ENCODE peak calls at places on chromosomes 7 and 10, in five cellular contexts. R is CD4-positive, alpha-beta memory T cell; I is tibial artery; W is foreskin fibroblast; H is brain microvascular endothelial cell. D is an unnamed sample.

GRCh38 chr10:102994551-102995295 is 76.6 kb downstream of the CNNM2 start:
- DNase-seq in I (no peak), H (no peak), R (peak), W (no peak), D (no peak)

GRCh38 chr7:88040694-88041093 is 106.6 kb downstream of the ADAM22 start:
- DNase-seq in W (peak), H (no peak), I (no peak), R (no peak), D (no peak)

GRCh38 chr7:131029002-131029401 is 295.0 kb upstream of the KLF14 start:
- DNase-seq in H (no peak), I (no peak), W (no peak), R (no peak), D (no peak)

GRCh38 chr7:36192050-36192824 is 39.2 kb downstream of the EEPD1 start:
- DNase-seq in I (no peak), H (peak), W (peak), R (no peak), D (peak)

GRCh38 chr10:75121322-75121721 is 9.9 kb downstream of the SAMD8 start:
- DNase-seq in I (no peak), W (no peak), R (no peak), H (no peak), D (no peak)

GRCh38 chr10:91190388-91190870 is 30.0 kb upstream of the PCGF5 start:
- DNase-seq in I (no peak), R (no peak), H (peak), W (peak), D (no peak)

GRCh38 chr10:122864901-122865300 is 14.5 kb downstream of the FAM24B start:
- DNase-seq in H (no peak), W (peak), R (no peak), I (no peak), D (no peak)

GRCh38 chr7:16755397-16755796 is 1.8 kb downstream of the TSPAN13 start:
- DNase-seq in W (peak), I (no peak), H (no peak), R (no peak), D (no peak)

GRCh38 chr7:137986252-137987010 is 15.5 kb downstream of the CREB3L2 start:
- DNase-seq in W (peak), R (no peak), H (no peak), I (no peak), D (no peak)

GRCh38 chr10:31709028-31709427 is 219.6 kb downstream of the ARHGAP12 start:
- DNase-seq in I (no peak), W (peak), R (no peak), H (no peak), D (no peak)

GRCh38 chr7:125098377-125098970 is 168.8 kb upstream of the POT1 start:
- DNase-seq in I (no peak), H (peak), R (no peak), W (no peak), D (no peak)

GRCh38 chr7:31017036-31017747 is 34.9 kb upstream of the ADCYAP1R1 start:
- DNase-seq in H (no peak), W (no peak), I (no peak), R (peak), D (no peak)

GRCh38 chr10:46247181-46247475 is 39.7 kb upstream of the ANTXRL start:
- DNase-seq in R (no peak), I (no peak), W (no peak), H (no peak), D (no peak)

GRCh38 chr7:21358640-21359039 is 69.2 kb upstream of the SP4 start:
- DNase-seq in H (no peak), R (no peak), W (no peak), I (no peak), D (peak)

GRCh38 chr10:125235093-125236069 is 75.0 kb upstream of the CTBP2 start:
- DNase-seq in R (no peak), I (peak), W (no peak), H (no peak), D (no peak)

GRCh38 chr7:30841025-30841735 is 70.0 kb downstream of the MINDY4 start:
- DNase-seq in R (no peak), W (no peak), H (no peak), I (no peak), D (no peak)

GRCh38 chr10:101446947-101447346 is 93.0 kb downstream of the BTRC start:
- DNase-seq in W (no peak), H (no peak), R (no peak), I (no peak), D (no peak)

GRCh38 chr7:16810573-16810972 is 5.8 kb upstream of the AGR2 start:
- DNase-seq in I (no peak), H (no peak), R (no peak), W (no peak), D (no peak)

GRCh38 chr7:116451958-116452729 is 47.4 kb upstream of the CAV2 start:
- DNase-seq in I (no peak), R (no peak), W (no peak), H (no peak), D (no peak)

GRCh38 chr7:112481833-112482669 is 1.3 kb downstream of the LSMEM1 start:
- DNase-seq in I (peak), R (no peak), W (peak), H (peak), D (no peak)

GRCh38 chr10:23399701-23400144 is 39.2 kb upstream of the OTUD1 start:
- DNase-seq in R (no peak), I (no peak), H (peak), W (peak), D (no peak)

GRCh38 chr7:55060690-55061414 is 42.0 kb downstream of the EGFR start:
- DNase-seq in H (no peak), R (no peak), I (no peak), W (peak), D (no peak)

GRCh38 chr10:118594392-118595063 is 920 bp downstream of the PRLHR start:
- DNase-seq in W (peak), I (no peak), R (peak), H (peak), D (no peak)

GRCh38 chr10:44932338-44933116 is 21.4 kb downstream of the TMEM72 start:
- DNase-seq in W (peak), H (peak), R (peak), I (peak), D (peak)

GRCh38 chr7:104179178-104179577 is 28.6 kb downstream of the ORC5 start:
- DNase-seq in H (no peak), W (no peak), R (no peak), I (no peak), D (no peak)

GRCh38 chr10:119395287-119396007 is 147.1 kb downstream of the RGS10 start:
- DNase-seq in I (no peak), H (peak), W (peak), R (no peak), D (peak)

GRCh38 chr7:29764227-29764626 is 42.1 kb upstream of the WIPF3 start:
- DNase-seq in H (no peak), R (no peak), I (no peak), W (no peak), D (no peak)

GRCh38 chr10:54441286-54441685 is 359.7 kb downstream of the PCDH15 start:
- DNase-seq in W (no peak), H (no peak), R (no peak), I (no peak), D (no peak)

GRCh38 chr10:48683893-48684292 is 780 bp upstream of the WDFY4 start:
- DNase-seq in I (no peak), W (no peak), R (no peak), H (no peak), D (no peak)

GRCh38 chr10:76126607-76127190 is 695.3 kb downstream of the LRMDA start:
- DNase-seq in I (no peak), R (no peak), H (no peak), W (peak), D (peak)

GRCh38 chr7:143172354-143172753 is 10.9 kb upstream of the TAS2R39 start:
- DNase-seq in I (no peak), H (no peak), R (no peak), W (peak), D (no peak)

GRCh38 chr10:102001435-102002068 is 54.4 kb downstream of the ARMH3 start:
- DNase-seq in H (no peak), I (no peak), R (no peak), W (no peak), D (no peak)

GRCh38 chr7:132584796-132585494 is 8.7 kb upstream of the PLXNA4 start:
- DNase-seq in W (no peak), I (no peak), R (no peak), H (no peak), D (no peak)

GRCh38 chr10:52316005-52316404 is 1.9 kb downstream of the DKK1 start:
- DNase-seq in R (no peak), W (peak), H (peak), I (no peak), D (no peak)

GRCh38 chr7:121085922-121086321 is 97.4 kb downstream of the CPED1 start:
- DNase-seq in W (peak), I (no peak), H (no peak), R (no peak), D (no peak)
- H3K4me3 ChIP-seq in W (no peak), I (peak), H (no peak), R (no peak), D (no peak)

DNA sequence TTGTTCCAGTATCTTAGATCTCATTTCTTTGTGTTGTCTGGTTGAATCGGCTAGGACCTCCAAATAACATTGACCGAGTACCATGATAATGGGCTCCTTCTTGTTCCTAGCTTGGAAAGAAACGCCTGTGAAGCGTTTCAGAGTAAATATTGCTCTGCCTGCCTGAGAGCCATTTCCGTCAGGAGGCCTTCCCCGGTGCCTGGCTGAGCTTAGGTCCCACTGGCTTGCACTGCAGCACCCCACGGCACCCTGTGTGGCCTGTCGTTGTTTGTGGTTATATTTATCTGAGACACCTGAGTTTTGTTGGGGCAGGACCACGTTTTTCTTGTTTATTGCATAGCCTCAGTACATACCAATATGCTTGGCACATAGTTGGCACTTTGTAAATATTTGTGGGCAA is 17.8 kb downstream of the FOXK1 start:
- DNase-seq in H (no peak), I (no peak), R (no peak), W (no peak), D (no peak)
- H3K4me3 ChIP-seq in H (no peak), I (no peak), R (no peak), W (no peak), D (no peak)

GRCh38 chr10:71728218-71728737 is 8.7 kb upstream of the C10orf105 start:
- DNase-seq in I (no peak), H (no peak), R (no peak), W (peak), D (no peak)
- H3K4me3 ChIP-seq in I (no peak), H (no peak), R (no peak), W (no peak), D (no peak)

DNA sequence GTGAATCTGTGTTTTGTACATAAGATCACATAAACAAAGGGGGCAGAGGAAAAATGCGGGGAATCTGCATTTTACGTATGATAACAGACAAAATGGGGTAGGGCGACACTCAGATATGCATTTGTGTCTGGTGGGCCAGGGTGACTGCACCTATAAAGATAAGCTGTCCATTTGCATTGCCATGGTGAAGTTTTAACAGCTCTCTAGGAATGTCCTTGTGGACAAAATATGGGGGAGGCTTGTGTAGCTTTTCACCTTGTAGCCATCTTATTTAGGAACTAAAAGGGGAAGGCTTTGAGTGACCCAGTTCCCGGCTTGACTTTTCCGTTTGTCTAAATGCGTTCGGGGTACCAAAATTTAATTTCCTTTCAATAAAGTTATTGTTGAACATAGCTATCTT is 92.4 kb upstream of the AGBL3 start:
- DNase-seq in R (no peak), I (no peak), W (no peak), H (no peak), D (no peak)
- H3K4me3 ChIP-seq in R (no peak), I (no peak), W (peak), H (no peak), D (no peak)

DNA sequence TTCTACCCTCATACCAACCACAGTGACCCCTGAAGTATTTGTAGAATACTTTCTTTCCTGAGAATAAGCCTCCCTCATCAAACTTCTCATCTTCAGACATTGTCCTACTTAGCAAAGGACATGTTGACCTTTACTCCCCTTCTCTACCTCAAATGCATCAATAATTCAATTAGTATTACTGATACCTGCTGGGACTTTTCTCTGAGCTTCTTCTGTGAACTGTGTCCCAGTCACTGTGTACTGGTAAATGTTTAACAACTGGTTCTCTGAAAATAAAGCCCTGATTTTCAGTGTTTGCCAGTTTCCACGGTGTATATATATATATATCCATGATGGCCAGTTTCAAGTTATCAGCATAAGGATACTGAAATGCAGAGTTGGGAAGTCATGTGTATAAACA is 12.2 kb downstream of the PANK1 start:
- DNase-seq in H (no peak), I (no peak), W (no peak), R (no peak), D (no peak)
- H3K4me3 ChIP-seq in H (no peak), I (no peak), W (no peak), R (no peak), D (no peak)

DNA sequence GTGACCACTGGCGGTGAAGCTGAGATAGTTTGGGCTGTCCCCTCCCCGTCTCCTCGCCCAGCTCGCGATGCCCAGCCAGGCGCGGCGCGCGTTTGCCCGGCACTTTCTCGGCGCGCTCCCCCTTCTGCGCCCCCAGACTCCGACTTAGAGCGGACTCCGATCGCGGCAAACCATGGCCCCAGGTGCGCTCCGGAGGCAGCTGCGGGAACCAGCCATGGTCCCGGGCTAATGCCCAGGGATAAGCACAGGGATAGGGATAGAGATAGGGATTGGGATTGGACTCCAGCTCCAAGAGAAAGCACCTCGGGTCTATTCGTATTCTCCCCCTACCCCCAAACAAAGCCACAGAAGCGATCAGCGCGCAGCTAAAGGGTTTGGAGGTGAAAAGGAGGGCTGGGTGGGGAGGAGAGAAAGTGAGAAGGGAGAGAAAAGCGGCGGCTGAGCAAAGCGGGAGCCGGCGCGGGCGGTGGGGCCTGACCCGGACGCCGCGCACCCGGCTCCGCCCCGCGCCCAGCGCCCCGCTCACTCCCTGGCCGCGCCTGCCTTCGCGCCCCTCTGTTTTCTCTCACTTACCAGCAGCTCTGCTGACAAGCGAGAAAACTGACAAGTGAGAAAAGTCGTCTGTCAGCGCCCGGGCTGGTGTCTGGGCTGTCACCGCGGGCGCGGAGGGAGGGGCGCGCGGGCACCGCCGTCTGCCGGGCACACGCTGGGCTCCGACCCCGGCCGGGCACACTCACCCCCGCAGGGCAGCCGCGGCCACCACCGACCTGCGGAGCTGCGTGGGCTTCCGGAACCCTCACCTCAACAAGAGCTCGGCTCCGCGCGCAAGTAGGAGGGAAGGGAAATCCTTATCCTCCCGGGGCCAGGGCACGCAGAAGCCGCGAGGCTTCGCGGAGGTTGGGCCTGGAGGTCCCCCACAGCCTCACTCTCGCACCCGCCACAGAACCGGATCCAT is at the start of gene PDE1C:
- DNase-seq in W (peak), H (no peak), I (no peak), R (no peak), D (no peak)
- H3K4me3 ChIP-seq in W (peak), H (peak), I (peak), R (no peak), D (no peak)

GRCh38 chr7:25179325-25179724 is 49.0 kb downstream of the NPVF start:
- DNase-seq in I (no peak), H (no peak), R (no peak), W (peak), D (no peak)
- H3K4me3 ChIP-seq in I (peak), H (peak), R (peak), W (peak), D (peak)

DNA sequence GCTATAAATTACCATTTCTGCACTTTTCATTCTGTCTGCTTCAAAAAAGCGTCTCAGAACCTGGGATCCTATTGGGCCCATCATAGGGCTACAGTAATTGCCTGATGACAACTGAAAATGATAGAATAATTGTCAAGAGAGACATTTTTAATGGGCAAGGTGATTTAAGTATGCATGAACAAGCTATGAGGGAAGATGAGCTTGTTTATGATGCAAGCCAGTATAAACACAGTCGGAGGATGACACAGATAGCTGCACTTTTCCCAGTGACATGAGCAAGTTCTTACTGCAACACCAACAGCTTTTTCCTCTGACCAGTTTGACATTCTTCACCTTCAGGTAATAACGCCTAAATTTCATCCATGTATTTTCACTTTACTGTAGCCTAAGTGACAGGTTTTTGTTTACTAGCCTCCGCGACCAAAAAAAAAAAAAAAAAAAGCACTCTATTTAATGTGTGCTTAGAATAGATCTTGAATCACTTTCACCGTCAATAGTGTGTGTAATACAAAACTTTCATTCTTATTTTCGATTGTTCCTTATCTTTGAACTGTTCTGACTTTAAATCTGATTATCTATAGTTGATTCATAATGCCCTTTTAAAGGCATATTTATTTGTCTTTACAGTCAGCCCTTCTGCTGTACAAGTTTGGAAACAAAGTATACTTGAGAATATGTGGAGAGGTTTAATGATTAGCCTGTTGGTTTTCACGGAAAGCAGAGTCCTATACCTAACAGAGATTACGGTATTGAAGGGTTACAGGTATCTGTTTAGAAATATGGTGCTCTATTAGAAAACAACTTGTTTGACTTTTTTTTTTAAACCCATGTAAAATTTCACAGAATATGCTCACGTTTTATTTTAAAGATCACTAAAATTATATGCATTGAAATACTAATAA is 1.7 kb downstream of the FOXP2 start:
- DNase-seq in I (no peak), W (peak), H (no peak), R (no peak), D (no peak)
- H3K4me3 ChIP-seq in I (peak), W (no peak), H (no peak), R (no peak), D (no peak)

D was measured in HL-60.